ENCODE peak calls at places on chromosomes 1 and 21, in five cellular contexts. I is esophagus squamous epithelium, R is H1, K is ovary, D is heart left ventricle. L is an unnamed sample.

GRCh38 chr1:38029081-38029681 is 16.6 kb downstream of the UTP11 start:
- DNase-seq in I (no peak), R (peak; percentile 77), K (peak; percentile 51), D (peak; percentile 59), L (peak; percentile 74)

GRCh38 chr1:193766329-193766728 is 579.9 kb upstream of the B3GALT2 start:
- DNase-seq in I (no peak), R (no peak), K (no peak), D (no peak), L (no peak)

GRCh38 chr1:53578358-53578757 is 119.2 kb downstream of the DMRTB1 start:
- DNase-seq in I (no peak), R (no peak), K (no peak), D (no peak), L (peak; percentile 4)

GRCh38 chr1:41682149-41682548 is 197.7 kb upstream of the EDN2 start:
- DNase-seq in I (no peak), R (no peak), K (no peak), D (no peak), L (no peak)

GRCh38 chr1:22683547-22683946 is 27.1 kb upstream of the EPHB2 start:
- DNase-seq in I (no peak), R (no peak), K (no peak), D (no peak), L (no peak)

GRCh38 chr21:46385846-46386725 is 62.1 kb downstream of the PCNT start:
- DNase-seq in I (no peak), R (no peak), K (no peak), D (no peak), L (no peak)

GRCh38 chr1:226602186-226603029 is 53.8 kb downstream of the STUM start:
- DNase-seq in I (no peak), R (no peak), K (peak; percentile 48), D (peak; percentile 80), L (peak; percentile 90)

GRCh38 chr21:36949171-36950141 is 17.0 kb downstream of the HLCS start:
- DNase-seq in I (no peak), R (no peak), K (no peak), D (no peak), L (no peak)

GRCh38 chr1:7063981-7064380 is 278.7 kb downstream of the CAMTA1 start:
- DNase-seq in I (no peak), R (no peak), K (no peak), D (no peak), L (no peak)

GRCh38 chr1:226657788-226658537 is 81.1 kb downstream of the ITPKB start:
- DNase-seq in I (no peak), R (no peak), K (no peak), D (peak; percentile 30), L (peak; percentile 68)

GRCh38 chr1:217140041-217140901 is 417.0 kb upstream of the ESRRG start:
- DNase-seq in I (no peak), R (peak; percentile 59), K (no peak), D (peak; percentile 35), L (no peak)

GRCh38 chr1:150663322-150663721 is 33.6 kb downstream of the GOLPH3L start:
- DNase-seq in I (no peak), R (no peak), K (no peak), D (no peak), L (no peak)

GRCh38 chr1:44276006-44276405 is 62.7 kb downstream of the DMAP1 start:
- DNase-seq in I (no peak), R (no peak), K (no peak), D (no peak), L (no peak)

GRCh38 chr1:239914827-239915231 is 176.9 kb upstream of the FMN2 start:
- DNase-seq in I (no peak), R (no peak), K (no peak), D (no peak), L (no peak)

GRCh38 chr1:222062640-222063039 is 320.8 kb upstream of the DUSP10 start:
- DNase-seq in I (no peak), R (no peak), K (no peak), D (no peak), L (no peak)

GRCh38 chr1:196115641-196116040 is 492.6 kb downstream of the KCNT2 start:
- DNase-seq in I (no peak), R (no peak), K (no peak), D (peak; percentile 93), L (no peak)

GRCh38 chr1:228207851-228208821 is at the start of gene OBSCN:
- DNase-seq in I (no peak), R (no peak), K (no peak), D (peak; percentile 83), L (no peak)

GRCh38 chr1:5340560-5341130 is 651.6 kb downstream of the NPHP4 start:
- DNase-seq in I (no peak), R (no peak), K (no peak), D (no peak), L (no peak)

GRCh38 chr1:8040586-8040985 is 14.5 kb upstream of the ERRFI1 start:
- DNase-seq in I (peak; percentile 23), R (no peak), K (no peak), D (peak; percentile 76), L (peak; percentile 92)

GRCh38 chr21:42397291-42398129 is 1.7 kb upstream of the TMPRSS3 start:
- DNase-seq in I (no peak), R (no peak), K (no peak), D (no peak), L (peak; percentile 27)

GRCh38 chr1:230354005-230354404 is 72.1 kb downstream of the PGBD5 start:
- DNase-seq in I (no peak), R (no peak), K (no peak), D (no peak), L (no peak)

GRCh38 chr1:218284917-218285635 is at the start of gene RRP15:
- DNase-seq in I (peak; percentile 39), R (peak; percentile 91), K (peak; percentile 86), D (peak; percentile 91), L (peak; percentile 94)
- TF ChIP-seq POLR2A in I (peak; percentile 46), R (peak; percentile 88), K (no peak), D (no peak), L (no peak)

DNA sequence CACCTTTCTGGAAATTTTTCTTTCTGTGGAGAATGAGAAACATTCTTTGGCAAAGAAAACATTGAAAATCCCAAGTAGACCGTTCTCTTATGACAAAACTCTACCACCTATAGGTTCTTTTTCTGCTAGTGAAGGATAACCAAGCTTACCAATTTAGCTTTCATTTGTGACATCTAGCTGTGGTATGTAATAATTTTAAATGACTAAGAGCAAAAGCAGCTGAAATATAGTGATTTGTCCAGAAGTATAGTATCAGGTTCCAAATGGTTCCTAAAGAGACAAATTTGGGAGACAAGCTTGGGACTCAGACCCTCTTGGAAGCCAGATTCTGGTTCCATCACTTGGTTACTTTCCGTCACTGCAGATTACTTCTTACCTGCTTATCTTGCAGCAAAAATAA is 24.4 kb downstream of the FUBP1 start:
- DNase-seq in I (no peak), R (no peak), K (no peak), D (no peak), L (no peak)
- H3K36me3 ChIP-seq in I (peaks cover 14% of the 10 kb centered on the region), R (peaks cover 99% of the 10 kb centered on the region), K (no peaks in the 10 kb centered on the region), D (peaks cover 51% of the 10 kb centered on the region), L (peaks cover 32% of the 10 kb centered on the region)

GRCh38 chr21:15993951-15994350 is 264.2 kb downstream of the USP25 start:
- DNase-seq in I (no peak), R (no peak), K (no peak), D (no peak), L (no peak)

GRCh38 chr21:15986277-15986676 is 256.5 kb downstream of the USP25 start:
- DNase-seq in I (no peak), R (no peak), K (no peak), D (no peak), L (no peak)

DNA sequence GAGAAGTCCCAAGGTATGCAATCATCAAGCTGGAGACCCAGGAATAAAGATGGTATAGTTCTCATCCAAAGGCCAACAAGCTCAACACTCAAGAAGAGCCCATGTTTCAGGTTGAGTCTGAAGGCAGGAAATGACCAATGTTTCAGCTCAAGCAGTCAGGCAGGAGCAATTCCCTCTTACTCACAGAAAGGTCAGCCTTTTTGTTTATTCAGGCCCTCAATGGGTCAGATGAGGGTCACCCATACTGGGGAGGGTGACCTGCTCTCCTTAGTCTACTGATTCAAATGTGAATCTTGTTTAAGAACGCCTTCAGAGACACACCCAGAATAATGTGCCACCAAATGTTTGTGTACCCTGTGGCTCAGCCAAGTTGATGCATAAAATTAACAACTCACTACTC is 262.4 kb downstream of the USP25 start:
- DNase-seq in I (no peak), R (no peak), K (no peak), D (no peak), L (no peak)
- TF ChIP-seq POLR2A in I (no peak), R (no peak), K (no peak), D (no peak), L (no peak)

GRCh38 chr1:155931332-155932038 is 2.7 kb downstream of the KHDC4 start:
- DNase-seq in I (no peak), R (no peak), K (no peak), D (no peak), L (no peak)

GRCh38 chr1:155932487-155932886 is 1.7 kb downstream of the KHDC4 start:
- DNase-seq in I (no peak), R (no peak), K (no peak), D (no peak), L (no peak)

GRCh38 chr1:155934097-155934932 is at the start of gene KHDC4:
- DNase-seq in I (peak; percentile 87), R (peak; percentile 87), K (peak; percentile 94), D (peak; percentile 97), L (peak; percentile 99)

GRCh38 chr1:155933591-155934096 is 569 bp downstream of the KHDC4 start:
- DNase-seq in I (no peak), R (no peak), K (no peak), D (no peak), L (no peak)

GRCh38 chr1:155932085-155932484 is 2.1 kb downstream of the KHDC4 start:
- DNase-seq in I (no peak), R (no peak), K (no peak), D (no peak), L (no peak)
- H3K36me3 ChIP-seq in I (peaks cover 2% of the 10 kb centered on the region), R (peaks cover 62% of the 10 kb centered on the region), K (no peaks in the 10 kb centered on the region), D (peaks cover 6% of the 10 kb centered on the region), L (peaks cover 31% of the 10 kb centered on the region)

GRCh38 chr1:31905093-31905509 is 33.1 kb downstream of the PTP4A2 start:
- DNase-seq in I (no peak), R (no peak), K (no peak), D (no peak), L (no peak)
- TF ChIP-seq POLR2A in I (no peak), R (no peak), K (no peak), D (no peak), L (no peak)

GRCh38 chr1:212980123-212980800 is 29.9 kb downstream of the VASH2 start:
- DNase-seq in I (no peak), R (no peak), K (no peak), D (peak; percentile 66), L (no peak)

GRCh38 chr1:212981571-212982328 is 31.4 kb downstream of the VASH2 start:
- DNase-seq in I (no peak), R (peak; percentile 43), K (no peak), D (peak; percentile 48), L (no peak)

GRCh38 chr1:212979340-212980122 is 29.2 kb downstream of the VASH2 start:
- DNase-seq in I (no peak), R (peak; percentile 60), K (no peak), D (no peak), L (no peak)

GRCh38 chr1:212982430-212983152 is 32.2 kb downstream of the VASH2 start:
- DNase-seq in I (no peak), R (peak; percentile 39), K (no peak), D (peak; percentile 54), L (no peak)

DNA sequence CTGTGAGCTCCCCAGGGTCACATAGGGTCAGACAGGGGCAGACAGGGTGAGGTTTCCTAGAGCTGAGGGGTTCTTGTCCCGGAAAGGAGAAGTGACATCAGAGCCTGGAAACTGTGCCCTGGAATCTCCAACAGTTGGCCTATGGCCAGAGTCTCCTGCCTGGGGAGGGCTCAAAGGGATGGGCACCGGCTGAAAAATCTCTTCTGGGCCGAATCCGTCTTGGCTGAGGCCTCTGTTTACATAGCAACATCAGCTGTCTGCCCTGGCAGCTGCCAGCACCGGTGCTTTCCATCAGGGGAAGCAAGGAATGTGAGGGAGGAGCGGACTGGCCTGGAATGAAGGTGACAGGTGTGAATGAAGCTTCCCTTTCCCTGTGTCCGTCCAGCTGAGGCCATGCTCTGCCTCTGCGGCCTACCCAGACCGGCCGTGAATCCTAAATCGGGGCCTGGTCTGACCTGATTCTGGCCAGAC is 30.7 kb downstream of the VASH2 start:
- DNase-seq in I (no peak), R (peak; percentile 47), K (no peak), D (peak; percentile 65), L (no peak)
- H3K36me3 ChIP-seq in I (no peaks in the 10 kb centered on the region), R (peaks cover 90% of the 10 kb centered on the region), K (no peaks in the 10 kb centered on the region), D (no peaks in the 10 kb centered on the region), L (no peaks in the 10 kb centered on the region)

L was measured in sigmoid colon.